ENCODE peak calls at places on chromosomes 7 and 10, in seven cellular contexts. One of them, this sample, is unnamed.

GRCh38 chr7:130338233-130338632 is 6.4 kb upstream of the CPA5 start:
- DNase-seq in K562: no peak
- DNase-seq in SK-N-SH: no peak
- DNase-seq in HCT116: no peak
- DNase-seq in HepG2: no peak
- DNase-seq in GM12878: no peak
- DNase-seq in H1: no peak
- DNase-seq in this sample: no peak

GRCh38 chr7:101743995-101744360 is 73.4 kb upstream of the CUX1 start:
- DNase-seq in K562: peak
- DNase-seq in SK-N-SH: no peak
- DNase-seq in HCT116: no peak
- DNase-seq in HepG2: no peak
- DNase-seq in GM12878: no peak
- DNase-seq in H1: no peak
- DNase-seq in this sample: no peak

GRCh38 chr7:82481499-82482097 is 38.0 kb upstream of the CACNA2D1 start:
- DNase-seq in K562: peak
- DNase-seq in SK-N-SH: peak
- DNase-seq in HCT116: peak
- DNase-seq in HepG2: peak
- DNase-seq in GM12878: peak
- DNase-seq in H1: no peak
- DNase-seq in this sample: peak

GRCh38 chr10:123240250-123240649 is 86.0 kb downstream of the BUB3 start:
- DNase-seq in K562: no peak
- DNase-seq in SK-N-SH: no peak
- DNase-seq in HCT116: no peak
- DNase-seq in HepG2: no peak
- DNase-seq in GM12878: no peak
- DNase-seq in H1: no peak
- DNase-seq in this sample: no peak

GRCh38 chr7:30196408-30196807 is 61.6 kb downstream of the MTURN start:
- DNase-seq in K562: no peak
- DNase-seq in SK-N-SH: no peak
- DNase-seq in HCT116: no peak
- DNase-seq in HepG2: no peak
- DNase-seq in GM12878: no peak
- DNase-seq in H1: no peak
- DNase-seq in this sample: peak

GRCh38 chr10:23171232-23171876 is 20.8 kb upstream of the PTF1A start:
- DNase-seq in K562: peak
- DNase-seq in SK-N-SH: no peak
- DNase-seq in HCT116: no peak
- DNase-seq in HepG2: no peak
- DNase-seq in GM12878: no peak
- DNase-seq in H1: no peak
- DNase-seq in this sample: peak

GRCh38 chr10:31774291-31774900 is 154.2 kb downstream of the ARHGAP12 start:
- DNase-seq in K562: no peak
- DNase-seq in SK-N-SH: peak
- DNase-seq in HCT116: no peak
- DNase-seq in HepG2: no peak
- DNase-seq in GM12878: no peak
- DNase-seq in H1: no peak
- DNase-seq in this sample: no peak

GRCh38 chr10:71029411-71029881 is 141.1 kb upstream of the PCBD1 start:
- DNase-seq in K562: no peak
- DNase-seq in SK-N-SH: no peak
- DNase-seq in HCT116: no peak
- DNase-seq in HepG2: no peak
- DNase-seq in GM12878: no peak
- DNase-seq in H1: no peak
- DNase-seq in this sample: no peak

GRCh38 chr7:47407136-47407535 is 174.8 kb downstream of the TNS3 start:
- DNase-seq in K562: no peak
- DNase-seq in SK-N-SH: no peak
- DNase-seq in HCT116: no peak
- DNase-seq in HepG2: no peak
- DNase-seq in GM12878: no peak
- DNase-seq in H1: no peak
- DNase-seq in this sample: no peak

GRCh38 chr7:151381333-151382078 is 28.3 kb downstream of the WDR86 start:
- DNase-seq in K562: no peak
- DNase-seq in SK-N-SH: peak
- DNase-seq in HCT116: no peak
- DNase-seq in HepG2: no peak
- DNase-seq in GM12878: no peak
- DNase-seq in H1: no peak
- DNase-seq in this sample: no peak

GRCh38 chr10:128281343-128281742 is 155.1 kb upstream of the MKI67 start:
- DNase-seq in K562: no peak
- DNase-seq in SK-N-SH: no peak
- DNase-seq in HCT116: no peak
- DNase-seq in HepG2: no peak
- DNase-seq in GM12878: no peak
- DNase-seq in H1: no peak
- DNase-seq in this sample: no peak

GRCh38 chr7:23213755-23214154 is 31.9 kb downstream of the NUP42 start:
- DNase-seq in K562: no peak
- DNase-seq in SK-N-SH: no peak
- DNase-seq in HCT116: no peak
- DNase-seq in HepG2: no peak
- DNase-seq in GM12878: no peak
- DNase-seq in H1: no peak
- DNase-seq in this sample: no peak

GRCh38 chr10:119401671-119402395 is 140.7 kb downstream of the RGS10 start:
- DNase-seq in K562: peak
- DNase-seq in SK-N-SH: no peak
- DNase-seq in HCT116: peak
- DNase-seq in HepG2: peak
- DNase-seq in GM12878: no peak
- DNase-seq in H1: no peak
- DNase-seq in this sample: no peak

DNA sequence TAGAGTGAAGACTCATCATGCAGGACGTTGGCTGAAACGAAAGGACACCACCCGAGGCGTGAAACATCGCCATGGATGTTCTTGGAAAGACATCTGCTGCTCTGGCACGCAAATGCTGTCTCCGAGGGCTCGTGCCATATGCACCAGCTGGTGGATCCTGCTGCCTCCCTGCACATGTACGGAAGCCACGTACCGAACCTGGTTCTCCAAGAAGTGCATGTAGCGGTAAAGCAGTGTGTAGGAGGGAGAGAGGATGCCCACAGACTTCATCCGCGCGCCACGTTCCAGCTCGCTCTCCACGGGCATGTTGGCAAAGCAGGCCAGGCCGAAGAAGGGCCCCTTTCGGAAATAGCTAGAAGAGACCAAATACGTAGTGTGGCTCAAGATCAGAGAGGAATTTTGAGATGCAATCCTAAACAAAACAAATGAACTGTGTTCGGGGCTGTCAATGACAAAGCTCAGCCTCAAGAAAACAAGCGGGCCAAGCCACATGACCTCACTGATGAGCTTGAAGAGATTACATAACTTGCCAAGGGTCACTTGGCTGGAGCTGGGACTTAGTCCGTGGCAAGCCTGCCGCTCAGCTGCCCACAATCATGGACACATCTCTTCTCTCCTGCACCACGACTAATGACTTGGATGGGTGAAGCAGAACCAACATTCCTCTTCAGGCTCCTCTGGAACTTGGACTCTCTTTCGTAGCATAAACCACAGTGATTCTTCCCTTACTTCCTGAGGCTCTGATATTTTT is 16.5 kb downstream of the DENND11 start:
- DNase-seq in K562: no peak
- DNase-seq in SK-N-SH: no peak
- DNase-seq in HCT116: no peak
- DNase-seq in HepG2: no peak
- DNase-seq in GM12878: no peak
- DNase-seq in H1: no peak
- DNase-seq in this sample: no peak
- TF ChIP-seq JUND in K562: no peak
- TF ChIP-seq JUND in SK-N-SH: no peak
- TF ChIP-seq JUND in HCT116: no peak
- TF ChIP-seq JUND in HepG2: no peak
- TF ChIP-seq JUND in GM12878: no peak
- TF ChIP-seq JUND in H1: no peak
- TF ChIP-seq JUND in this sample: no peak

GRCh38 chr7:1883031-1883761 is 213.1 kb downstream of the ELFN1 start:
- DNase-seq in K562: peak
- DNase-seq in SK-N-SH: no peak
- DNase-seq in HCT116: peak
- DNase-seq in HepG2: no peak
- DNase-seq in GM12878: no peak
- DNase-seq in H1: peak
- DNase-seq in this sample: no peak
- TF ChIP-seq JUND in K562: peak
- TF ChIP-seq JUND in SK-N-SH: no peak
- TF ChIP-seq JUND in HCT116: no peak
- TF ChIP-seq JUND in HepG2: no peak
- TF ChIP-seq JUND in GM12878: no peak
- TF ChIP-seq JUND in H1: no peak
- TF ChIP-seq JUND in this sample: no peak

GRCh38 chr10:115915429-115915828 is 357.6 kb downstream of the GFRA1 start:
- DNase-seq in K562: no peak
- DNase-seq in SK-N-SH: no peak
- DNase-seq in HCT116: no peak
- DNase-seq in HepG2: no peak
- DNase-seq in GM12878: no peak
- DNase-seq in H1: no peak
- DNase-seq in this sample: no peak
- TF ChIP-seq JUND in K562: no peak
- TF ChIP-seq JUND in SK-N-SH: no peak
- TF ChIP-seq JUND in HCT116: no peak
- TF ChIP-seq JUND in HepG2: no peak
- TF ChIP-seq JUND in GM12878: no peak
- TF ChIP-seq JUND in H1: no peak
- TF ChIP-seq JUND in this sample: no peak

GRCh38 chr7:105621617-105622016 is 40.3 kb upstream of the EFCAB10 start:
- DNase-seq in K562: no peak
- DNase-seq in SK-N-SH: no peak
- DNase-seq in HCT116: no peak
- DNase-seq in HepG2: no peak
- DNase-seq in GM12878: no peak
- DNase-seq in H1: no peak
- DNase-seq in this sample: no peak
- TF ChIP-seq JUND in K562: no peak
- TF ChIP-seq JUND in SK-N-SH: no peak
- TF ChIP-seq JUND in HCT116: no peak
- TF ChIP-seq JUND in HepG2: no peak
- TF ChIP-seq JUND in GM12878: no peak
- TF ChIP-seq JUND in H1: no peak
- TF ChIP-seq JUND in this sample: no peak

DNA sequence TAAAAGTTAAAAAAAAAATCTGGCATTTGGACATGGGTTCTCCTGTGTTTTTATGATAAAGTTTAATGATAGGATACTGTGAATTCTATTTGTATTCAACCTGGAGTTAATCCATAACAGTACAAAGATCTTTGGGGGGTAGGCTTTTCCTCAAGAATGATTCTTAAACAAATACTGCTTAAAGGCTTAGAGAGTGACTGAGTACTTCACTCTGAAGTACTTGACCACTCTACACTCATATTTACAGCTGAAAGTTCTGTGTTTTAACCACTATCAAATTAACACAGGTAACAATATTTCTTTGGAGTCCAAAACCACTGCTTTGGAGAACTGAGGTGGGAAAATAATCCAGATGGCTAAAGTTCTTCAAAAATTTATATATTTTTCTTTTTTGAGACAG is 74.2 kb upstream of the TMEM168 start:
- DNase-seq in K562: no peak
- DNase-seq in SK-N-SH: no peak
- DNase-seq in HCT116: no peak
- DNase-seq in HepG2: no peak
- DNase-seq in GM12878: no peak
- DNase-seq in H1: no peak
- DNase-seq in this sample: no peak
- TF ChIP-seq JUND in K562: no peak
- TF ChIP-seq JUND in SK-N-SH: no peak
- TF ChIP-seq JUND in HCT116: no peak
- TF ChIP-seq JUND in HepG2: no peak
- TF ChIP-seq JUND in GM12878: no peak
- TF ChIP-seq JUND in H1: no peak
- TF ChIP-seq JUND in this sample: no peak

GRCh38 chr10:105973912-105974311 is 1190.6 kb downstream of the SORCS1 start:
- DNase-seq in K562: no peak
- DNase-seq in SK-N-SH: no peak
- DNase-seq in HCT116: no peak
- DNase-seq in HepG2: no peak
- DNase-seq in GM12878: no peak
- DNase-seq in H1: no peak
- DNase-seq in this sample: no peak

GRCh38 chr10:105971460-105971859 is 1193.0 kb downstream of the SORCS1 start:
- DNase-seq in K562: no peak
- DNase-seq in SK-N-SH: no peak
- DNase-seq in HCT116: no peak
- DNase-seq in HepG2: no peak
- DNase-seq in GM12878: no peak
- DNase-seq in H1: no peak
- DNase-seq in this sample: no peak

GRCh38 chr10:105974803-105975456 is 1189.6 kb downstream of the SORCS1 start:
- DNase-seq in K562: no peak
- DNase-seq in SK-N-SH: no peak
- DNase-seq in HCT116: no peak
- DNase-seq in HepG2: no peak
- DNase-seq in GM12878: no peak
- DNase-seq in H1: no peak
- DNase-seq in this sample: peak

GRCh38 chr10:105969884-105970377 is 1194.6 kb downstream of the SORCS1 start:
- DNase-seq in K562: no peak
- DNase-seq in SK-N-SH: no peak
- DNase-seq in HCT116: no peak
- DNase-seq in HepG2: no peak
- DNase-seq in GM12878: no peak
- DNase-seq in H1: no peak
- DNase-seq in this sample: no peak

DNA sequence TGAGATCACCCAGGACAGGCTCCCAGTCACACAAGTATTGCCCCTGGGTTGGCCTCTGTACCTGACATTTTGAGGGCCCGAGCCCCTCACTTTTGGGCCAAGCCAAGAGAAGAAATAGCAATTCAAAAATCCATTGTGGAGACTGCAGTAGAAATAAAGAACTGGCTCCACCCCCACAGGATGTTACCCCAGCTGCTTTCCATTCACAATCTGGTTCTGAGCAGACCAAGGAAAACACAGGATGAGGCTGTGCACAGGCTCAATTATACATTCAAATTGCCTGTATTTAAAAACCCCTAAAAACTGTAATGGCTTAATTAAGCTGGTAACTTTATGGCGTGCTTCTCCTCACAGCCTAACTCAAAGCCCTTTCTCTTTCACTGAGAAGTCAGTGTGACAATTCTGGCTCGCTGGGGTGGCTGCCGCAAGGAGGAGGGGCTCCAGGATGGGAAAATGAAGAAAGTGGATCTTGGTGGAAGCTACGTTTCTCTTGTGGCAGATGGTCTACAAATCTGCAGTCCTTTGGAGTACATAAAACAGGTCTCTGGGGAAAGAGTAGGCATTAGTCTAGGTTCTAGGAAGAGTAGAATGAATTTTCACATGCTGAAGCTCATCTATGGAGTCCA is 1191.1 kb downstream of the SORCS1 start:
- DNase-seq in K562: no peak
- DNase-seq in SK-N-SH: peak
- DNase-seq in HCT116: no peak
- DNase-seq in HepG2: no peak
- DNase-seq in GM12878: no peak
- DNase-seq in H1: no peak
- DNase-seq in this sample: no peak
- TF ChIP-seq JUND in K562: no peak
- TF ChIP-seq JUND in SK-N-SH: no peak
- TF ChIP-seq JUND in HCT116: no peak
- TF ChIP-seq JUND in HepG2: no peak
- TF ChIP-seq JUND in GM12878: no peak
- TF ChIP-seq JUND in H1: no peak
- TF ChIP-seq JUND in this sample: no peak

This sample was measured in T47D.